ENCODE peak calls at places on chromosomes 3 and 15, in six cellular contexts. One of them, this sample, is unnamed.

GRCh38 chr3:32257641-32258438 is 19.4 kb downstream of the CMTM8 start:
- DNase-seq in right cardiac atrium: no peak
- DNase-seq in hepatocyte: no peak
- DNase-seq in transverse colon: no peak
- DNase-seq in suprapubic skin: no peak
- DNase-seq in thoracic aorta: no peak
- DNase-seq in this sample: no peak

GRCh38 chr15:30046414-30046813 is 36.3 kb upstream of the GOLGA8J start:
- DNase-seq in transverse colon: no peak
- DNase-seq in hepatocyte: no peak
- DNase-seq in right cardiac atrium: no peak
- DNase-seq in thoracic aorta: no peak
- DNase-seq in suprapubic skin: no peak
- DNase-seq in this sample: no peak

GRCh38 chr15:98878172-98878571 is 129.4 kb downstream of the PGPEP1L start:
- DNase-seq in right cardiac atrium: no peak
- DNase-seq in thoracic aorta: no peak
- DNase-seq in hepatocyte: no peak
- DNase-seq in transverse colon: no peak
- DNase-seq in suprapubic skin: no peak
- DNase-seq in this sample: no peak

GRCh38 chr3:33722626-33723370 is 4.7 kb upstream of the CLASP2 start:
- DNase-seq in suprapubic skin: no peak
- DNase-seq in hepatocyte: no peak
- DNase-seq in thoracic aorta: no peak
- DNase-seq in right cardiac atrium: no peak
- DNase-seq in transverse colon: no peak
- DNase-seq in this sample: no peak

GRCh38 chr15:91522609-91523332 is 330.7 kb upstream of the SLCO3A1 start:
- DNase-seq in suprapubic skin: no peak
- DNase-seq in right cardiac atrium: no peak
- DNase-seq in hepatocyte: no peak
- DNase-seq in transverse colon: no peak
- DNase-seq in thoracic aorta: no peak
- DNase-seq in this sample: no peak

GRCh38 chr3:127735767-127736693 is 63.3 kb downstream of the ABTB1 start:
- DNase-seq in suprapubic skin: no peak
- DNase-seq in right cardiac atrium: peak
- DNase-seq in thoracic aorta: no peak
- DNase-seq in hepatocyte: peak
- DNase-seq in transverse colon: peak
- DNase-seq in this sample: no peak

GRCh38 chr3:105195260-105195659 is 171.4 kb upstream of the ALCAM start:
- DNase-seq in right cardiac atrium: no peak
- DNase-seq in thoracic aorta: no peak
- DNase-seq in hepatocyte: no peak
- DNase-seq in transverse colon: no peak
- DNase-seq in suprapubic skin: no peak
- DNase-seq in this sample: no peak

GRCh38 chr15:43545426-43545825 is 28.0 kb downstream of the MAP1A start:
- DNase-seq in hepatocyte: no peak
- DNase-seq in thoracic aorta: no peak
- DNase-seq in suprapubic skin: no peak
- DNase-seq in transverse colon: no peak
- DNase-seq in right cardiac atrium: no peak
- DNase-seq in this sample: no peak

GRCh38 chr3:136893848-136894443 is 31.9 kb downstream of the NCK1 start:
- DNase-seq in hepatocyte: peak
- DNase-seq in right cardiac atrium: no peak
- DNase-seq in transverse colon: no peak
- DNase-seq in thoracic aorta: no peak
- DNase-seq in suprapubic skin: no peak
- DNase-seq in this sample: no peak

GRCh38 chr3:38618343-38618742 is 31.1 kb downstream of the SCN5A start:
- DNase-seq in thoracic aorta: no peak
- DNase-seq in right cardiac atrium: no peak
- DNase-seq in suprapubic skin: no peak
- DNase-seq in transverse colon: no peak
- DNase-seq in hepatocyte: no peak
- DNase-seq in this sample: no peak

GRCh38 chr3:108602935-108603294 is 13.4 kb downstream of the DZIP3 start:
- DNase-seq in hepatocyte: no peak
- DNase-seq in thoracic aorta: no peak
- DNase-seq in right cardiac atrium: no peak
- DNase-seq in suprapubic skin: no peak
- DNase-seq in transverse colon: no peak
- DNase-seq in this sample: no peak

GRCh38 chr3:128399221-128399915 is 67.3 kb downstream of the DNAJB8 start:
- DNase-seq in transverse colon: no peak
- DNase-seq in right cardiac atrium: peak
- DNase-seq in suprapubic skin: no peak
- DNase-seq in hepatocyte: no peak
- DNase-seq in thoracic aorta: no peak
- DNase-seq in this sample: no peak

GRCh38 chr3:69999191-70000027 is at the start of gene SAMMSON:
- DNase-seq in transverse colon: no peak
- DNase-seq in thoracic aorta: no peak
- DNase-seq in right cardiac atrium: peak
- DNase-seq in hepatocyte: no peak
- DNase-seq in suprapubic skin: no peak
- DNase-seq in this sample: no peak

GRCh38 chr3:186380622-186381380 is 18.8 kb upstream of the DGKG start:
- DNase-seq in hepatocyte: no peak
- DNase-seq in transverse colon: no peak
- DNase-seq in thoracic aorta: no peak
- DNase-seq in right cardiac atrium: no peak
- DNase-seq in suprapubic skin: no peak
- DNase-seq in this sample: no peak

GRCh38 chr15:70797464-70797863 is 34.1 kb upstream of the UACA start:
- DNase-seq in thoracic aorta: no peak
- DNase-seq in suprapubic skin: no peak
- DNase-seq in transverse colon: no peak
- DNase-seq in right cardiac atrium: no peak
- DNase-seq in hepatocyte: no peak
- DNase-seq in this sample: no peak

GRCh38 chr3:32817561-32818430 is at the start of gene TRIM71:
- DNase-seq in transverse colon: no peak
- DNase-seq in thoracic aorta: no peak
- DNase-seq in suprapubic skin: no peak
- DNase-seq in hepatocyte: peak
- DNase-seq in right cardiac atrium: no peak
- DNase-seq in this sample: no peak

GRCh38 chr15:66595937-66596545 is 30.2 kb upstream of the LCTL start:
- DNase-seq in right cardiac atrium: no peak
- DNase-seq in suprapubic skin: no peak
- DNase-seq in transverse colon: no peak
- DNase-seq in hepatocyte: no peak
- DNase-seq in thoracic aorta: no peak
- DNase-seq in this sample: no peak

GRCh38 chr3:36960502-36960901 is 15.6 kb upstream of the TRANK1 start:
- DNase-seq in hepatocyte: no peak
- DNase-seq in thoracic aorta: no peak
- DNase-seq in transverse colon: no peak
- DNase-seq in right cardiac atrium: no peak
- DNase-seq in suprapubic skin: no peak
- DNase-seq in this sample: no peak

GRCh38 chr3:5140230-5140621 is 18.1 kb downstream of the ARL8B start:
- DNase-seq in hepatocyte: no peak
- DNase-seq in thoracic aorta: no peak
- DNase-seq in suprapubic skin: no peak
- DNase-seq in transverse colon: no peak
- DNase-seq in right cardiac atrium: no peak
- DNase-seq in this sample: no peak

GRCh38 chr3:22371592-22372291 is 620.7 kb upstream of the ZNF385D start:
- DNase-seq in right cardiac atrium: peak
- DNase-seq in transverse colon: no peak
- DNase-seq in thoracic aorta: no peak
- DNase-seq in suprapubic skin: peak
- DNase-seq in hepatocyte: peak
- DNase-seq in this sample: no peak
- H3K4me3 ChIP-seq in right cardiac atrium: peak
- H3K4me3 ChIP-seq in transverse colon: peak
- H3K4me3 ChIP-seq in thoracic aorta: peak
- H3K4me3 ChIP-seq in suprapubic skin: peak
- H3K4me3 ChIP-seq in hepatocyte: peak
- H3K4me3 ChIP-seq in this sample: no peak

DNA sequence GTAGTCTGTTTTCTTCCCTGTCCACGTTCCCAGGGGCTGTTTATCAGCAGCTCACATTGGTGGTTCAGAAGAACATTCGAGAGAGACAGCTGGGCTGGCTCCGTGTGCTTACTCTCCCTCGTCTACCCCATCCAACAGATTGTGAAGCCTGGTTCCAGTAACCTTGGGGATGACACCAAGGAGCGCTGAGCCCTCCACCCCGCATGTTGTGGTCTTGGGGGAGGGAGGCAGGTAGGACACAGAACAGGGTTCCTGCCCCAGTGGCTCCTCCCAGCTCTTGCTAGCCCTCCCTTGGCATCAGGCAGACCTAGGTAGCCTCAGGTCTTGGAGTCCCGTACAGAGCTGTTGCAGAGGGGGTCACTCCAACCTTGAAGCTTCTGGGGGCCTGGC is 33.1 kb downstream of the KLF13 start:
- DNase-seq in right cardiac atrium: peak
- DNase-seq in hepatocyte: no peak
- DNase-seq in suprapubic skin: no peak
- DNase-seq in thoracic aorta: no peak
- DNase-seq in transverse colon: peak
- DNase-seq in this sample: no peak
- H3K4me3 ChIP-seq in right cardiac atrium: no peak
- H3K4me3 ChIP-seq in hepatocyte: no peak
- H3K4me3 ChIP-seq in suprapubic skin: no peak
- H3K4me3 ChIP-seq in thoracic aorta: no peak
- H3K4me3 ChIP-seq in transverse colon: no peak
- H3K4me3 ChIP-seq in this sample: no peak

GRCh38 chr3:157373783-157374182 is 62.9 kb upstream of the PTX3 start:
- DNase-seq in thoracic aorta: no peak
- DNase-seq in right cardiac atrium: no peak
- DNase-seq in suprapubic skin: no peak
- DNase-seq in hepatocyte: no peak
- DNase-seq in transverse colon: no peak
- DNase-seq in this sample: no peak

GRCh38 chr3:157368171-157368570 is 68.5 kb upstream of the PTX3 start:
- DNase-seq in thoracic aorta: no peak
- DNase-seq in right cardiac atrium: no peak
- DNase-seq in suprapubic skin: no peak
- DNase-seq in transverse colon: no peak
- DNase-seq in hepatocyte: no peak
- DNase-seq in this sample: no peak

GRCh38 chr3:157370867-157371266 is 65.8 kb upstream of the PTX3 start:
- DNase-seq in hepatocyte: no peak
- DNase-seq in thoracic aorta: no peak
- DNase-seq in transverse colon: no peak
- DNase-seq in suprapubic skin: no peak
- DNase-seq in right cardiac atrium: no peak
- DNase-seq in this sample: no peak

GRCh38 chr3:157374931-157375330 is 61.7 kb upstream of the PTX3 start:
- DNase-seq in thoracic aorta: no peak
- DNase-seq in transverse colon: no peak
- DNase-seq in hepatocyte: no peak
- DNase-seq in suprapubic skin: no peak
- DNase-seq in right cardiac atrium: no peak
- DNase-seq in this sample: no peak

GRCh38 chr3:157369712-157370447 is 66.8 kb upstream of the PTX3 start:
- DNase-seq in thoracic aorta: no peak
- DNase-seq in right cardiac atrium: peak
- DNase-seq in hepatocyte: no peak
- DNase-seq in transverse colon: no peak
- DNase-seq in suprapubic skin: no peak
- DNase-seq in this sample: no peak
- H3K4me3 ChIP-seq in thoracic aorta: no peak
- H3K4me3 ChIP-seq in right cardiac atrium: no peak
- H3K4me3 ChIP-seq in hepatocyte: no peak
- H3K4me3 ChIP-seq in transverse colon: no peak
- H3K4me3 ChIP-seq in suprapubic skin: no peak
- H3K4me3 ChIP-seq in this sample: no peak

GRCh38 chr15:52261026-52261425 is 34.6 kb downstream of the MYO5C start:
- DNase-seq in suprapubic skin: no peak
- DNase-seq in thoracic aorta: no peak
- DNase-seq in right cardiac atrium: peak
- DNase-seq in transverse colon: no peak
- DNase-seq in hepatocyte: no peak
- DNase-seq in this sample: no peak

GRCh38 chr15:52259503-52259902 is 36.1 kb downstream of the MYO5C start:
- DNase-seq in suprapubic skin: no peak
- DNase-seq in right cardiac atrium: no peak
- DNase-seq in hepatocyte: no peak
- DNase-seq in thoracic aorta: no peak
- DNase-seq in transverse colon: no peak
- DNase-seq in this sample: no peak

GRCh38 chr15:52263563-52263962 is 32.0 kb downstream of the MYO5C start:
- DNase-seq in transverse colon: no peak
- DNase-seq in suprapubic skin: no peak
- DNase-seq in hepatocyte: no peak
- DNase-seq in thoracic aorta: no peak
- DNase-seq in right cardiac atrium: no peak
- DNase-seq in this sample: no peak

GRCh38 chr15:52262364-52262763 is 33.2 kb downstream of the MYO5C start:
- DNase-seq in thoracic aorta: no peak
- DNase-seq in right cardiac atrium: no peak
- DNase-seq in suprapubic skin: no peak
- DNase-seq in transverse colon: no peak
- DNase-seq in hepatocyte: no peak
- DNase-seq in this sample: no peak

GRCh38 chr15:52261498-52262242 is 33.9 kb downstream of the MYO5C start:
- DNase-seq in hepatocyte: peak
- DNase-seq in right cardiac atrium: peak
- DNase-seq in transverse colon: peak
- DNase-seq in suprapubic skin: peak
- DNase-seq in thoracic aorta: peak
- DNase-seq in this sample: peak
- H3K4me3 ChIP-seq in hepatocyte: no peak
- H3K4me3 ChIP-seq in right cardiac atrium: no peak
- H3K4me3 ChIP-seq in transverse colon: no peak
- H3K4me3 ChIP-seq in suprapubic skin: no peak
- H3K4me3 ChIP-seq in thoracic aorta: peak
- H3K4me3 ChIP-seq in this sample: peak

DNA sequence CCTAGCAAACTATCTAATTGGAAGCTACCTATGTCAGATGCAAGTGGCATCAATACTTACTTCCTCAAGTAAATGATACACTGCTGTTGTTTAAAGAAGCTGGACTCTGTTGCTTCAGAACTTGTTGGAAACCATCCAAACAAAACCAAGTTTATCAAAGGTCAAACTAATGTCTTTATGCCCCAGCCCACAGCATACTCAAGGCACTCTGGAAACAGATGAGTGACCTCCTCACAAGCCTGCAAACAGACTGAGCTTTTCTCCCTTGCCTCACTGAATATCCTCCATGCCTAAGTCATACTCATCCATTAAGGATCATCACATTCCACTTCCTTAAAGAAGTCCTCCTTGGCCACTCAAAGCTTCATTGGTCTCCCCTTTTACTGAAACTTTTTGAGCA is 107.3 kb upstream of the ACP3 start:
- DNase-seq in transverse colon: no peak
- DNase-seq in hepatocyte: no peak
- DNase-seq in suprapubic skin: no peak
- DNase-seq in thoracic aorta: no peak
- DNase-seq in right cardiac atrium: no peak
- DNase-seq in this sample: no peak
- H3K4me3 ChIP-seq in transverse colon: no peak
- H3K4me3 ChIP-seq in hepatocyte: no peak
- H3K4me3 ChIP-seq in suprapubic skin: no peak
- H3K4me3 ChIP-seq in thoracic aorta: no peak
- H3K4me3 ChIP-seq in right cardiac atrium: no peak
- H3K4me3 ChIP-seq in this sample: no peak

GRCh38 chr3:145698252-145698651 is 462.7 kb downstream of the PLOD2 start:
- DNase-seq in thoracic aorta: no peak
- DNase-seq in right cardiac atrium: no peak
- DNase-seq in hepatocyte: no peak
- DNase-seq in transverse colon: no peak
- DNase-seq in suprapubic skin: no peak
- DNase-seq in this sample: no peak
- H3K4me3 ChIP-seq in thoracic aorta: no peak
- H3K4me3 ChIP-seq in right cardiac atrium: no peak
- H3K4me3 ChIP-seq in hepatocyte: no peak
- H3K4me3 ChIP-seq in transverse colon: no peak
- H3K4me3 ChIP-seq in suprapubic skin: peak
- H3K4me3 ChIP-seq in this sample: no peak